ENCODE peak calls at places on chromosomes 11 and 22, in seven cellular contexts. K is adrenal gland; L is psoas muscle; G is BE2C; H is CD8-positive, alpha-beta memory T cell; V is ovary; I is NT2/D1. B is an unnamed sample. For H3K9me3, the result is how much of the 10 kb centered on the place peaks cover.

GRCh38 chr22:20111045-20111688 is 4.7 kb upstream of the RANBP1 start:
- DNase-seq in K (no peak), L (peak), G (peak), H (peak), V (no peak), I (no peak), B (no peak)

GRCh38 chr11:72639475-72640375 is 34.5 kb downstream of the PDE2A start:
- DNase-seq in K (no peak), L (peak), G (no peak), H (no peak), V (no peak), I (no peak), B (no peak)

GRCh38 chr11:58628446-58628845 is 6.0 kb downstream of the CNTF start:
- DNase-seq in K (peak), L (no peak), G (no peak), H (no peak), V (no peak), I (no peak), B (no peak)

GRCh38 chr11:116422976-116423375 is 349.8 kb downstream of the BUD13 start:
- DNase-seq in K (no peak), L (no peak), G (peak), H (no peak), V (no peak), I (no peak), B (no peak)

GRCh38 chr11:36436084-36436483 is 74.0 kb downstream of the TRAF6 start:
- DNase-seq in K (peak), L (no peak), G (no peak), H (no peak), V (no peak), I (no peak), B (no peak)

GRCh38 chr11:122108192-122108799 is 7.7 kb downstream of the BLID start:
- DNase-seq in K (peak), L (no peak), G (peak), H (no peak), V (no peak), I (peak), B (no peak)

GRCh38 chr11:19352736-19353110 is 112.0 kb upstream of the E2F8 start:
- DNase-seq in K (no peak), L (no peak), G (no peak), H (no peak), V (no peak), I (no peak), B (no peak)

GRCh38 chr22:23834830-23835772 is 3.7 kb downstream of the DERL3 start:
- DNase-seq in K (peak), L (peak), G (no peak), H (no peak), V (no peak), I (no peak), B (no peak)

GRCh38 chr22:34903416-34903815 is 162.5 kb upstream of the ISX start:
- DNase-seq in K (no peak), L (no peak), G (no peak), H (no peak), V (no peak), I (no peak), B (no peak)

GRCh38 chr11:121595717-121596156 is 143.0 kb upstream of the SORL1-AS1 start:
- DNase-seq in K (no peak), L (no peak), G (no peak), H (no peak), V (no peak), I (no peak), B (no peak)

GRCh38 chr22:39177791-39178190 is 25.3 kb upstream of the CBX7 start:
- DNase-seq in K (no peak), L (no peak), G (no peak), H (no peak), V (no peak), I (no peak), B (no peak)

GRCh38 chr11:67376022-67376386 is 2.6 kb upstream of the CLCF1 start:
- DNase-seq in K (no peak), L (no peak), G (no peak), H (no peak), V (no peak), I (no peak), B (no peak)

GRCh38 chr11:70745936-70746335 is 347.6 kb downstream of the CTTN start:
- DNase-seq in K (no peak), L (no peak), G (no peak), H (no peak), V (no peak), I (no peak), B (no peak)
- H3K9me3 ChIP-seq in K (under half), L (under half), G (under half), H (under half), V (under half), I (under half), B (under half)

GRCh38 chr11:101010899-101011298 is 118.7 kb downstream of the PGR start:
- DNase-seq in K (no peak), L (no peak), G (no peak), H (no peak), V (no peak), I (peak), B (no peak)
- H3K9me3 ChIP-seq in K (under half), L (under half), G (under half), H (under half), V (under half), I (under half), B (under half)

GRCh38 chr22:49116021-49116420 is 711.7 kb downstream of the BRD1 start:
- DNase-seq in K (no peak), L (no peak), G (no peak), H (no peak), V (no peak), I (no peak), B (no peak)
- H3K9me3 ChIP-seq in K (under half), L (under half), G (under half), H (under half), V (under half), I (under half), B (under half)

GRCh38 chr11:46431211-46431610 is 39.6 kb upstream of the CHRM4 start:
- DNase-seq in K (no peak), L (no peak), G (no peak), H (no peak), V (no peak), I (no peak), B (no peak)
- H3K9me3 ChIP-seq in K (under half), L (under half), G (under half), H (under half), V (under half), I (under half), B (under half)

GRCh38 chr22:50250249-50250554 is 863 bp downstream of the HDAC10 start:
- DNase-seq in K (no peak), L (no peak), G (no peak), H (no peak), V (no peak), I (no peak), B (no peak)

GRCh38 chr22:50247748-50248147 is 2.9 kb upstream of the TUBGCP6 start:
- DNase-seq in K (peak), L (peak), G (peak), H (no peak), V (no peak), I (no peak), B (peak)

GRCh38 chr22:50246242-50247175 is 1.7 kb upstream of the TUBGCP6 start:
- DNase-seq in K (no peak), L (no peak), G (no peak), H (no peak), V (no peak), I (no peak), B (no peak)

GRCh38 chr22:50249382-50250248 is 1.4 kb downstream of the HDAC10 start:
- DNase-seq in K (no peak), L (peak), G (no peak), H (no peak), V (peak), I (no peak), B (no peak)

GRCh38 chr22:50248192-50249084 is 2.6 kb downstream of the HDAC10 start:
- DNase-seq in K (no peak), L (peak), G (no peak), H (no peak), V (no peak), I (no peak), B (no peak)
- H3K9me3 ChIP-seq in K (under half), L (under half), G (under half), H (under half), V (under half), I (under half), B (under half)

GRCh38 chr22:48436201-48436931 is 1391.3 kb downstream of the BRD1 start:
- DNase-seq in K (no peak), L (peak), G (no peak), H (no peak), V (no peak), I (no peak), B (no peak)
- H3K9me3 ChIP-seq in K (under half), L (under half), G (under half), H (under half), V (under half), I (under half), B (under half)

DNA sequence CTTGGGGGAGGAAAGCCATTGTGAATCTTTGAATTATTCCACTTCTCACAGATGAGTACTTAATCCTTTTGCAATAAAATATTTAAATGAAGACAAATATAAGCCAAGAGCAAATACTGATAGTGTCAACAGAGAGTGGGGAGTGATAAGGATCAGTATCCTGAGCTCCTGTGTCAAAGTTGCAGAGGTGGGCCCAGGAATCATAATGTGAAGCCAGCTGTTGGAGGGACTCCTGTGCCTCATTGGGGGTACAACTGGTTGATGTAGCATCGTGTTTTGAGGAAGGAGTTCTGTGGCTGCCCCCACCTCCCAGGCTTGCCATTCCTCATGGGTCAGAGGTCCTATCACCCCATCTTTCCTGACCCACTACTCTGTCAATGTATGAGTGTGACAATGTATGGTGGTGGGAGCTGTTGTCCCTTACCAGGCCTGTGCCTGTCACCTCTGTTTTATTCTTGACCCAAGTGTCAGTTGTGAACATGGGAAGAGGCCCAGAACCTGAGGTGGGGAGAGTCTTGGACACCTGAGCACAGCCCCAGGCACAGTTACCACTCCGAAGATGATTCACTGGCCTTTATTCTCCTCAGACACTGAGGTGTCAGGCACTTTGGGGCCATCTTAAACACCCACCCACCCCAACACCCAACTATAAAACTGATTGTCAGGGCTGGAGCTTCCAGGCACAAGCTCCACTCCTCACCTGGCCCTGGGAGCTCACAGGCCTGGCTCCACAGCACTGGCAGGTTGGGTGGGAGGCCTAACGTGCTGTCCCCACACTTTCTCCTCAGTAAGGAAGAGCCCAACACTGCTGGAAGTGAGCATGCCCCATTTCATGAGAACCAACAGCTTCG is 38.4 kb downstream of the KCNQ1OT1 start:
- DNase-seq in K (no peak), L (no peak), G (no peak), H (no peak), V (no peak), I (no peak), B (no peak)
- H3K9me3 ChIP-seq in K (under half), L (under half), G (under half), H (under half), V (under half), I (under half), B (under half)

GRCh38 chr11:60164550-60165075 is 18.3 kb downstream of the MS4A6A start:
- DNase-seq in K (no peak), L (no peak), G (no peak), H (no peak), V (no peak), I (no peak), B (no peak)
- H3K9me3 ChIP-seq in K (under half), L (under half), G (under half), H (under half), V (under half), I (under half), B (under half)

B was measured in T-helper 17 cell.